ENCODE peak calls at places on chromosome 1, in ten cellular contexts. P is bronchial epithelial cell, J is left ventricle myocardium inferior, N is neural progenitor cell, L is GM12865, T is cardiac muscle cell, K is PC-3, C is upper lobe of right lung, X is lung, A is AG10803. W is an unnamed sample.

GRCh38 chr1:203901581-203901980 is 40.2 kb downstream of the SNRPE start:
- DNase-seq in C (no peak), P (no peak), J (no peak), X (no peak), T (no peak), L (no peak), A (no peak), K (no peak), N (no peak), W (no peak)

GRCh38 chr1:10892138-10893065 is 96.0 kb upstream of the CASZ1 start:
- DNase-seq in P (no peak), J (no peak), X (no peak), K (no peak), A (no peak), C (no peak), N (no peak), T (no peak), L (no peak), W (no peak)

GRCh38 chr1:18105196-18105595 is 2.4 kb upstream of the IGSF21 start:
- DNase-seq in X (no peak), K (no peak), A (no peak), J (no peak), L (no peak), C (no peak), N (no peak), P (no peak), T (no peak), W (no peak)

GRCh38 chr1:16442273-16442672 is 1.7 kb downstream of the NECAP2 start:
- DNase-seq in C (no peak), P (no peak), K (no peak), N (no peak), J (no peak), L (peak), A (no peak), T (no peak), X (no peak), W (no peak)

GRCh38 chr1:98662354-98662665 is 789 bp downstream of the SNX7 start:
- DNase-seq in J (no peak), A (no peak), X (no peak), P (no peak), C (no peak), T (no peak), K (no peak), N (no peak), L (no peak), W (no peak)

GRCh38 chr1:7646981-7647901 is 123.9 kb upstream of the VAMP3 start:
- DNase-seq in T (peak), X (peak), A (peak), P (peak), K (peak), C (peak), N (peak), J (peak), L (peak), W (peak)

GRCh38 chr1:155184835-155185782 is 11.5 kb downstream of the TRIM46 start:
- DNase-seq in L (peak), P (no peak), A (no peak), J (peak), X (no peak), T (no peak), C (peak), N (no peak), K (no peak), W (no peak)

GRCh38 chr1:67741121-67741520 is 56.1 kb downstream of the GADD45A start:
- DNase-seq in P (no peak), K (no peak), T (no peak), J (no peak), X (no peak), N (no peak), A (no peak), C (no peak), L (no peak), W (no peak)

GRCh38 chr1:165737196-165737595 is 31.5 kb downstream of the TMCO1 start:
- DNase-seq in N (no peak), J (no peak), K (no peak), A (peak), T (no peak), C (no peak), P (no peak), X (no peak), L (no peak), W (peak)

GRCh38 chr1:218383051-218383450 is 37.9 kb downstream of the TGFB2 start:
- DNase-seq in P (no peak), J (no peak), C (no peak), N (no peak), A (no peak), L (no peak), X (no peak), K (peak), T (no peak), W (no peak)

GRCh38 chr1:30232288-30232899 is 491.0 kb downstream of the MATN1 start:
- DNase-seq in K (peak), N (peak), P (peak), C (no peak), T (peak), L (peak), X (no peak), A (no peak), J (no peak), W (peak)
- TF ChIP-seq CTCF in K (peak), N (peak), P (peak), C (peak), T (peak), L (peak), X (peak), A (peak), J (peak), W (peak)

GRCh38 chr1:178724734-178725602 is at the start of gene RALGPS2:
- DNase-seq in N (peak), A (peak), C (peak), T (peak), P (peak), L (peak), J (peak), K (peak), X (peak), W (peak)

GRCh38 chr1:178725603-178726517 is 816 bp downstream of the RALGPS2 start:
- DNase-seq in C (peak), T (peak), P (peak), A (peak), N (peak), X (peak), K (peak), L (peak), J (peak), W (peak)

GRCh38 chr1:178727014-178727895 is 2.2 kb downstream of the RALGPS2 start:
- DNase-seq in J (no peak), K (peak), N (peak), C (no peak), T (peak), P (peak), L (no peak), X (no peak), A (no peak), W (peak)

GRCh38 chr1:178724386-178724733 is 684 bp upstream of the RALGPS2 start:
- DNase-seq in K (no peak), P (no peak), J (no peak), C (no peak), L (no peak), T (no peak), X (no peak), A (no peak), N (peak), W (no peak)

GRCh38 chr1:178726545-178726944 is 1.5 kb downstream of the RALGPS2 start:
- DNase-seq in K (peak), J (no peak), A (no peak), N (no peak), L (no peak), T (no peak), C (no peak), X (no peak), P (peak), W (no peak)
- H3K4me3 ChIP-seq in K (peak), J (peak), A (peak), N (peak), L (peak), T (peak), C (peak), X (no peak), P (peak), W (peak)

GRCh38 chr1:210584439-210585113 is 255.9 kb downstream of the HHAT start:
- DNase-seq in X (peak), J (peak), L (peak), N (peak), T (peak), P (peak), C (peak), A (peak), K (peak), W (peak)
- TF ChIP-seq CTCF in X (peak), J (peak), L (peak), N (peak), T (peak), P (peak), C (peak), A (peak), K (peak), W (peak)

GRCh38 chr1:32871364-32872188 is 864 bp upstream of the FNDC5 start:
- DNase-seq in X (no peak), N (peak), J (no peak), K (no peak), P (no peak), A (no peak), L (no peak), C (no peak), T (no peak), W (peak)
- H3K4me3 ChIP-seq in X (no peak), N (peak), J (peak), K (peak), P (no peak), A (peak), L (no peak), C (peak), T (peak), W (peak)

DNA sequence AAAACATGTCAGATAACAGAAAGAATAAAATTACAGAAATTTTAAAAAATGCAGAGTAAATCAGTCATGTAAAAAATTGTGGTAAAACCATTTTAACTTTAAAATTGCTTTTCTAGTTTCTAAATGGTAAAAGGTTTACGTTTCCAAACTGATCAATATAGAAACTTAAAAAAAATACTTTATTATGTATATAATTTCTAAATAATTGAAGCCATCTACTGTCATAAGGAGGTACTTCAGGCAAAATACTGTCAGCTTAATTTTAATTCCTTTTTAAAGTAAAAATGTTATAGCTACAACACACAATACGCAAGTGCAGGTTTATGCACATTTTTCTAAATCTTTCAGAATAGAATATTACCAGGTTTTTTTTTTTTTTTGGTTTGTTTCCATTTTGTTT is 159.9 kb downstream of the HFM1 start:
- DNase-seq in X (no peak), C (no peak), A (no peak), L (no peak), T (no peak), J (no peak), P (no peak), N (no peak), K (no peak), W (no peak)
- TF ChIP-seq CTCF in X (no peak), C (no peak), A (no peak), L (no peak), T (no peak), J (peak), P (no peak), N (peak), K (peak), W (peak)

DNA sequence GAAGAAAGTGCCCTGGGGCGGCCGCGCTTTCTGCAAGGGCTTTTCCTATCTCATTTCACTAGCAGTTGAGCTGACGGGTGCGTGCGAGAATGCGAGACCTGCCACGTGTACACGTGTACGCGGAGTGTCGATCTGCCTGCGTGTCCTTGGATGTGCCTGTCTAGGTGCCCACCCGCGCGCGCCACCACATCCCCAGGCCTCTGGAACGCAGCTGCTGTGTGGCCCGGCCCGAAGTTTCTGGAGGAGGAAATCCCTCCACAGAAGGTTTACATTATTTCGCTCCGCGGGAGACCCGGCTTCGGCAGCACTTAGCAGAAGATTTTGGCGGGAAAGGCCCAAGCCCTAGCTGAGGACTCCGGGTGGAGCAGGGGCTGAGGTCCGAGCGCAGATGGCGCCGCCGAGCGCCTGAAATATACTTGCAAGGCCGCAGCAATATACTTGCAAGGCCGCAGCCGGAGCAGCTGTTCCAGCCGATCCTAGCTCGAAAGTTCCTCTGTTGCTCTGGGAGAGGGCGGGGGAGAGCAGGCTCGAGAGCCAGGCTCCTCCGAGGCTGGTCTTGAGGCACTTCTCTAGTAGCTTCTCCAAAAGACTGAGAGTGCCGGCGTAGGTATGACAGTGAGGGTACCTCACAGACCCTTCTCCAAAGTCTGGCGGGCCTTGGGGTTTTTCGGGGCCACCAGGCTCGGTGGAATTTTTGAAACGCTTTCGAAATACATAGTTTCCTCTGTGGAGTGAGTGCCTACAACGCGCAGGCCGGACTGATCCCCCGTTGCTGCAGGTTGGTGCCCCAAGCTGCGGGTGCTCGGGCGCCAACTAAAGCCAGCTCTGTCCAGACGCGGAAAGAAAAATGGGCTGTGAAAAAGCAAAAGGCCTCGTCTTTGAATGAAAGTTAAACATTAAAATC is 3.8 kb downstream of the TBX15 start:
- DNase-seq in T (peak), J (no peak), P (no peak), X (no peak), A (peak), K (no peak), C (no peak), N (peak), L (no peak), W (peak)
- H3K4me3 ChIP-seq in T (no peak), J (peak), P (no peak), X (no peak), A (peak), K (no peak), C (peak), N (peak), L (no peak), W (peak)

W was measured in fibroblast of mammary gland.